ENCODE peak calls at places on chromosomes 7 and 10, in four cellular contexts. R, E, Z and W are unnamed samples.

GRCh38 chr10:3773465-3774017 is 11.5 kb downstream of the KLF6 start:
- DNase-seq in R (no peak), E (no peak), Z (no peak), W (peak)

GRCh38 chr7:106626376-106627293 is 34.3 kb downstream of the CCDC71L start:
- DNase-seq in R (no peak), E (no peak), Z (no peak), W (no peak)

GRCh38 chr7:90404777-90405176 is 1.5 kb downstream of the CLDN12 start:
- DNase-seq in R (no peak), E (no peak), Z (no peak), W (no peak)

GRCh38 chr7:2523461-2523905 is 3.9 kb downstream of the LFNG start:
- DNase-seq in R (no peak), E (no peak), Z (no peak), W (no peak)

GRCh38 chr10:68665841-68666240 is 55.2 kb upstream of the CCAR1 start:
- DNase-seq in R (no peak), E (no peak), Z (no peak), W (no peak)

GRCh38 chr7:18302077-18302476 is 193.5 kb upstream of the HDAC9 start:
- DNase-seq in R (no peak), E (no peak), Z (no peak), W (no peak)

GRCh38 chr7:23712368-23713284 is 2.6 kb downstream of the STK31 start:
- DNase-seq in R (no peak), E (no peak), Z (no peak), W (no peak)

GRCh38 chr10:131068311-131068710 is 243.2 kb downstream of the TCERG1L start:
- DNase-seq in R (no peak), E (no peak), Z (no peak), W (no peak)

GRCh38 chr10:13787015-13787421 is 200.3 kb downstream of the PRPF18 start:
- DNase-seq in R (no peak), E (no peak), Z (peak), W (no peak)

GRCh38 chr10:35783305-35783838 is 141.3 kb upstream of the FZD8 start:
- DNase-seq in R (no peak), E (no peak), Z (no peak), W (no peak)

GRCh38 chr10:43374194-43374593 is 2.8 kb downstream of the FXYD4 start:
- DNase-seq in R (no peak), E (no peak), Z (no peak), W (no peak)

GRCh38 chr7:13091974-13092707 is 404.7 kb downstream of the ARL4A start:
- DNase-seq in R (no peak), E (no peak), Z (no peak), W (no peak)

GRCh38 chr7:5596046-5596895 is 172.6 kb upstream of the TNRC18 start:
- DNase-seq in R (peak), E (peak), Z (peak), W (peak)

GRCh38 chr10:126171555-126171954 is 216.7 kb downstream of the ADAM12 start:
- DNase-seq in R (no peak), E (no peak), Z (no peak), W (no peak)

GRCh38 chr10:126179637-126180036 is 208.6 kb downstream of the ADAM12 start:
- DNase-seq in R (no peak), E (no peak), Z (no peak), W (no peak)

GRCh38 chr10:126175586-126176258 is 212.6 kb downstream of the ADAM12 start:
- DNase-seq in R (no peak), E (no peak), Z (no peak), W (no peak)

DNA sequence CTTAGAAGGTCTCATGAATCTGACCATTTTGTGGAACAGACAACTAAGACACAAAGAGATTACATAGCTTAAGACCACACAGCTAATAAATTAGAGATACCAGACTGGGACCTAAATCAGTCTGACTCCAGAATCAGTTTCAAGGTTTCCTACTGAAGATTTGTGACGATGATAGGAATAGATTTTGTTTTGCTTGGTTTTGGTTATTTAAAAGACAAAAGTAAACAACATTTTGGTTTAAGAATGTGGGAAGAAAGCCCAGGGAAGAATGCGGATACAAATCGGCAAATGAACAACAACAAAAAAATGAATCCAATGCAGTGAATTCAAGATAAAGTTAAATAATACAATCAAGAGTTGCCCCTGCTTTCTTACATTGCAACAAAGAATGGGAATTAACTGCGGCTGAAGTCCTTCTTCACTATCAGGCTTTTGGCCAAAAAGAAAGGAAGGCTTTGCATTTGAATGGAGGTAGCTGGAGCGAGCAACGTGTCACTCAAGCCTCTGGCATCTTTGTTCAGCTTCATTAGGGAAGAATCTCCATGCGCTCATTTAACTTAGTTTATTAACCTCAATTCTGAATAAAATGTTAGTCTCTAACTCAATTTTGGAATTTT is 210.8 kb downstream of the ADAM12 start:
- DNase-seq in R (no peak), E (no peak), Z (no peak), W (no peak)
- H3K27ac ChIP-seq in R (no peak), E (no peak), Z (no peak), W (no peak)

GRCh38 chr7:93117327-93117726 is 452 bp downstream of the SAMD9 start:
- DNase-seq in R (no peak), E (no peak), Z (no peak), W (no peak)
- H3K4me3 ChIP-seq in R (peak), E (peak), Z (peak), W (peak)

DNA sequence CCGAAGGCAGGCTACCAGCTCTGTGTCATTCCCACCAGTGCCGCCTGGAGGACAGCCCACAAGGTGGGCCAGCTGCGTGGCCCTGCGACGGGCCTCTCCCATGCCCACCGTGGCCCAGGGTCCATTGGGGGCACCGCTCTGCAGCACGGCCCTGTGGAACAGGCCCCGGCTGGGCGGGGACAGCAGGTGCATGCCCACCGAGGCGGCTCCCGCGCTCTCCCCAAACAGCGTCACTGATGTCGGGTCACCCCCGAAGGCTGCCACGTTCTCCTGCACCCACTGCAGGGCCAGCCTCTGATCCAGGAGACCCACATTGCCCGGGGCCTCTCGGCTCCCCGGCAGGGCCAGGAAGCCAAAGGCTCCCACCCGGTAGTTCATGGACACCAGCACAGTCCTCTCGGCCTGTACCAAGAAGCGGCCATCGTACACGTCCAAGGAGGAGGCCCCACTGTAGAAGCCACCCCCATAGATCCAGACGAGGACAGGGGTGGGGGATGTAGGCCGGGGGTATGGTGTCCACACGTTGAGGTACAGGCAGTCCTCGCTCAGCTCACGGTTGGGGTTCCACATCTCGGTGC is 2.3 kb downstream of the ACHE start:
- DNase-seq in R (no peak), E (no peak), Z (no peak), W (no peak)
- H3K27ac ChIP-seq in R (no peak), E (no peak), Z (no peak), W (no peak)

GRCh38 chr10:91188889-91189288 is 31.6 kb upstream of the PCGF5 start:
- DNase-seq in R (no peak), E (no peak), Z (no peak), W (no peak)

GRCh38 chr10:91190876-91191580 is 29.4 kb upstream of the PCGF5 start:
- DNase-seq in R (no peak), E (no peak), Z (no peak), W (no peak)

GRCh38 chr10:91194497-91195179 is 25.8 kb upstream of the PCGF5 start:
- DNase-seq in R (no peak), E (no peak), Z (no peak), W (no peak)

GRCh38 chr10:91190388-91190870 is 30.0 kb upstream of the PCGF5 start:
- DNase-seq in R (no peak), E (no peak), Z (no peak), W (no peak)

GRCh38 chr10:91191581-91191919 is 28.9 kb upstream of the PCGF5 start:
- DNase-seq in R (no peak), E (no peak), Z (no peak), W (no peak)
- H3K4me3 ChIP-seq in R (no peak), E (no peak), Z (no peak), W (no peak)

DNA sequence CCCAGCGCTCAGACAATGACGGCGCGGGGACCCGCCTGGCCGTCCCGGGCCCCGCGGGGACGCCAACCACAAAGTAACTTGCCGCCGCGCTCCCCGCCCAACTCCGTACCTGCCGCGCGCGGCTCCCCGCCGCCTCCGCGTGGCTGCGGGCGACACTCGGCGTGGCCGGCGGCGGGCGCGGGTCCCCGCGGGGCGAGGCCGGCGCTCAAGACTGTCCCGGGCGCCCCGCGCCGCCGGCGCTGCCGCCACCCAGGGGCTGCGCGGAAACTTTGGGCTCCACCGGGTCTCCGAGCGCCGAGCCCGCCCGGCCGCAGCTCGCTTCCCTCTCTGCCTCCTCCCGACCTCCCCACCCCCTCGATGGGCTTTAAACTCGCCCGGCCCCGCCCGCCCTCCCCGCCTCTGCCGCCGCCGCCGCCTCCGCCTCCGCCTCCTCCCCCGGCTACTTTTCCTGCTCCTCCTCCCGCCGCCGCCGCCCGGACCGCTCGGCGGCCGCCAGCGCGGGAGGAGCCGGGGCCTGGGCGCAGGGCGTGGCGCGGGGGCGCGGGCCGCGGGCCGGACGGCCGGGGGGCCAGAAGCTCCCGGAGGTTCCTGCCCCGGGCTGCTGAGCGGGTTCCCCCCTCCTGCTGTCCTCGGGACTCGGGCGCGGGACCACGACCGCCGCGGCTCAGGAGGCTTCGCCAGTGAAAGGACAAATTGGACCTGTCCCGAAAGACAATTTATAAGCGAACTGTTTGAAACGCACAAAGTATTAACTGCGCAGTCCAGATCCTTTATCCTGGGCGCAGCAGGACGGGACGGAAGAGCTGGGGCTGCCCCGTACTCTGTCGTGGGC is 10.6 kb upstream of the GRB10 start:
- DNase-seq in R (no peak), E (no peak), Z (no peak), W (peak)
- H3K27ac ChIP-seq in R (peak), E (peak), Z (no peak), W (peak)

GRCh38 chr7:51031216-51031615 is 248.5 kb upstream of the GRB10 start:
- DNase-seq in R (no peak), E (no peak), Z (no peak), W (peak)

GRCh38 chr7:51035696-51036095 is 253.0 kb upstream of the GRB10 start:
- DNase-seq in R (no peak), E (no peak), Z (no peak), W (no peak)

GRCh38 chr7:51034531-51035264 is 252.0 kb upstream of the GRB10 start:
- DNase-seq in R (no peak), E (no peak), Z (no peak), W (no peak)

GRCh38 chr7:51031791-51032484 is 249.2 kb upstream of the GRB10 start:
- DNase-seq in R (no peak), E (no peak), Z (no peak), W (no peak)

GRCh38 chr7:51033722-51034530 is 251.2 kb upstream of the GRB10 start:
- DNase-seq in R (no peak), E (no peak), Z (no peak), W (no peak)
- H3K4me3 ChIP-seq in R (peak), E (no peak), Z (no peak), W (no peak)

DNA sequence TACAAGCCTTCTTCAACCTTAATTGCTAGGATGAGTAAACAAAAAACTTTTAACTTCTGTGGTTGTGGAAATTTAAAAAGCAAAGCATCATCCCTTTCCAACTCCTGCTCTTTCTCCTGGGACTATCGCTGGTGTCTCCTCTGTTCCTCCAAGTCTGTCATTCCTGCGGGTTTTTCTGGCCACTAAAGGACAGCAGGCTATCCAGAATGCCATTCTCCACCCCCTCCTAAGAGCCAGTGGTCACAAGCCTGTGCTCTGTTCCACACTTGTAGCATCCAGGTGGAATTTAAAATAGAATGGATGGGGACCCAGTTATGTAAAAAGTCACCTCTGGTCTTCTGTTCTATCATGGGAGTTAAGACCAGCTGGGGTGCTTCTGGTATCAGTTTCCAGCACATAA is 5.3 kb upstream of the WNT16 start:
- DNase-seq in R (no peak), E (no peak), Z (no peak), W (no peak)
- H3K27ac ChIP-seq in R (no peak), E (no peak), Z (no peak), W (no peak)